ENCODE peak calls at places on chromosomes 12 and 14, in eight cellular contexts. N is fibroblast of lung; Z is SW 1271; U is amniotic stem cell; V is CD8-positive, alpha-beta memory T cell; B is NCI-H446; T is NCI-H1417; R is Calu3. G is an unnamed sample.

GRCh38 chr12:11826607-11827006 is 177.1 kb downstream of the ETV6 start:
- DNase-seq in Z (no peak), R (no peak), N (no peak), B (no peak), T (no peak), U (no peak), V (no peak), G (no peak)

GRCh38 chr12:6822461-6823135 is 977 bp downstream of the GPR162 start:
- DNase-seq in R (no peak), T (no peak), B (no peak), Z (no peak), U (no peak), N (no peak), V (no peak), G (no peak)

GRCh38 chr12:10753066-10753465 is 29.9 kb upstream of the YBX3 start:
- DNase-seq in B (no peak), T (no peak), V (no peak), R (no peak), N (peak; percentile 12), Z (no peak), U (no peak), G (no peak)

GRCh38 chr14:33950320-33951182 is at the start of gene EGLN3:
- DNase-seq in Z (no peak), V (peak; percentile 11), B (peak; percentile 94), N (peak; percentile 60), U (peak; percentile 7), T (peak; percentile 92), R (peak; percentile 90), G (peak; percentile 32)

GRCh38 chr12:124684971-124685688 is 117.7 kb upstream of the NCOR2 start:
- DNase-seq in R (no peak), N (peak; percentile 85), T (no peak), U (no peak), B (peak; percentile 78), Z (no peak), V (no peak), G (peak; percentile 52)

GRCh38 chr12:1093166-1093751 is 102.2 kb downstream of the ERC1 start:
- DNase-seq in Z (peak; percentile 46), T (peak; percentile 61), V (no peak), U (peak; percentile 14), R (peak; percentile 52), B (peak; percentile 75), N (peak; percentile 79), G (no peak)

GRCh38 chr14:69779088-69779487 is 12.1 kb downstream of the SRSF5 start:
- DNase-seq in N (no peak), U (no peak), T (no peak), V (no peak), B (no peak), R (no peak), Z (no peak), G (no peak)

GRCh38 chr12:52614381-52615207 is 3.8 kb downstream of the KRT73 start:
- DNase-seq in T (no peak), V (no peak), Z (no peak), N (no peak), B (no peak), U (no peak), R (no peak), G (peak; percentile 38)

GRCh38 chr12:97784904-97785303 is 322.3 kb downstream of the RMST start:
- DNase-seq in T (no peak), V (no peak), N (no peak), U (no peak), Z (no peak), B (no peak), R (no peak), G (no peak)

GRCh38 chr12:56836800-56837663 is 73.9 kb downstream of the HSD17B6 start:
- DNase-seq in T (no peak), V (no peak), N (peak; percentile 35), Z (no peak), U (no peak), B (peak; percentile 16), R (peak; percentile 53), G (peak; percentile 58)

G was measured in stimulated activated effector memory CD8-positive, alpha-beta T cell treated with anti-CD3 and anti-CD28 coated beads, Interleukin-12 subunit alpha, Interleukin-12 subunit beta, amount 100 ng/mL, for 72 hours.